ENCODE peak calls at places on chromosomes 12 and 14, in four cellular contexts. Q is A549, P is left ventricle myocardium inferior, Y is endothelial cell. S is an unnamed sample.

GRCh38 chr12:78085562-78086182 is 255.0 kb downstream of the NAV3 start:
- DNase-seq in Q (no peak), P (no peak), Y (no peak), S (no peak)

GRCh38 chr14:21309238-21309636 is 29.4 kb downstream of the RPGRIP1 start:
- DNase-seq in Q (no peak), P (no peak), Y (no peak), S (no peak)

GRCh38 chr12:23810327-23810902 is 139.1 kb downstream of the SOX5 start:
- DNase-seq in Q (no peak), P (no peak), Y (no peak), S (no peak)

GRCh38 chr12:45688188-45688587 is 41.3 kb upstream of the ARID2 start:
- DNase-seq in Q (no peak), P (no peak), Y (no peak), S (no peak)

GRCh38 chr12:67082221-67082620 is 186.9 kb upstream of the CAND1 start:
- DNase-seq in Q (no peak), P (no peak), Y (no peak), S (no peak)

GRCh38 chr14:69625299-69626131 is 14.1 kb downstream of the SUSD6 start:
- DNase-seq in Q (no peak), P (peak; percentile 72), Y (peak; percentile 55), S (no peak)

GRCh38 chr14:101332281-101332680 is 229.0 kb upstream of the DIO3 start:
- DNase-seq in Q (no peak), P (no peak), Y (no peak), S (no peak)

GRCh38 chr12:65881348-65881961 is 57.2 kb downstream of the HMGA2 start:
- DNase-seq in Q (no peak), P (peak; percentile 24), Y (peak; percentile 19), S (no peak)

GRCh38 chr14:95157195-95157986 is at the start of gene DICER1:
- DNase-seq in Q (peak; percentile 95), P (peak; percentile 97), Y (peak; percentile 99), S (peak; percentile 98)
- TF ChIP-seq CTCF in Q (no peak), P (no peak), Y (no peak), S (no peak)

GRCh38 chr12:93877446-93877845 is 200.3 kb downstream of the CRADD start:
- DNase-seq in Q (no peak), P (no peak), Y (no peak), S (no peak)
- TF ChIP-seq CTCF in Q (no peak), P (no peak), Y (no peak), S (no peak)

GRCh38 chr12:76117751-76118150 is 33.3 kb upstream of the NAP1L1 start:
- DNase-seq in Q (no peak), P (no peak), Y (no peak), S (no peak)

GRCh38 chr12:76113800-76114757 is 29.6 kb upstream of the NAP1L1 start:
- DNase-seq in Q (no peak), P (no peak), Y (no peak), S (no peak)

GRCh38 chr12:76111209-76111749 is 26.8 kb upstream of the NAP1L1 start:
- DNase-seq in Q (no peak), P (no peak), Y (no peak), S (no peak)

GRCh38 chr12:76119887-76120286 is 35.4 kb upstream of the NAP1L1 start:
- DNase-seq in Q (no peak), P (no peak), Y (no peak), S (no peak)

DNA sequence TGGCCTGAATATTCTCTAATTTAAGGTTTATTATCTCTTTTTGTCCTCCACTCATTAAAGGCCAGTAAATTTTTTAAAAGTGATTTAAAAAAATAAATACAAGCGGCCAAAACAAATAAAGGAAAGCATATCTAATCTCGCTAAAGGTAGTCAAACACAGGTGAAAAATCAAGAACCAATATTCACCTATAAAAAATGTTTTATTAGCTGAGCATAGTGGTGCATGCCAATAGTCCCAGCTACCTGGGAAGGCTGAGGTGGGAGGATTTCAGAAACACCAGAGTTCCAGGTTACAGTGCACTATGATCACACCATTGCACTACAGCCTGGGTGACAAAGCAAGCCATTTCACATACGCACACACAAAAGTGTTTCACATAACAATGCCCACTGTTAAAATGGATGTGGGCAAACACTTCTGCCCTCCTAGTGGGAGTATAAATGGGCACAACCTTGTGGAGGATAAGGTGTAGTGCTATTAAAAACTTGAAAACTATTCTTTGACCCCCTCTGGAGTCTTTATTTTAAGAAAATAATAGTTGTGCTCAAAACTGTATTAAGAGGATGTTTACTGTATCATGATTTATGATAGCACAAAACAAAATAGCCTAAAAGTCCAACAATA is 32.7 kb upstream of the NAP1L1 start:
- DNase-seq in Q (no peak), P (no peak), Y (no peak), S (no peak)
- TF ChIP-seq CTCF in Q (no peak), P (no peak), Y (no peak), S (no peak)

GRCh38 chr14:72291908-72292688 is 359.9 kb downstream of the RGS6 start:
- DNase-seq in Q (peak; percentile 35), P (no peak), Y (peak; percentile 55), S (no peak)

DNA sequence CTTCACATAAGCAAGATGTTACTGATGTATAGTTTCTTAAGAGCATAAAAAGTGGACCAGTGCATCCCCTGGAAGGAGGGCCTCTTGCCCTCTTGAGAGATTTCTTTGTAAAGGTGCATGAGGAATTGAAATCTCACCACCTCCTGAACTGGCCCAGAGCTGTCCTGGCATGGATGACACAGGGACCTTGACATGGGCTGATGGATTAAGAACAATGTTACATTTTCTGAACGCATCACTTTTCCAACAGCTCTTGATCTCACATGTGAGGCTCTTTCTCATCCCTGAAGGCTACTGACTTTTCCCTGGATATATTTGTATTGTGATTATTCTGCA is 360.4 kb downstream of the RGS6 start:
- DNase-seq in Q (no peak), P (no peak), Y (no peak), S (no peak)
- TF ChIP-seq CTCF in Q (no peak), P (peak; percentile 2), Y (peak; percentile 8), S (peak; percentile 19)

GRCh38 chr12:1544991-1545700 is 49.2 kb downstream of the FBXL14 start:
- DNase-seq in Q (peak; percentile 54), P (peak; percentile 20), Y (no peak), S (no peak)
- TF ChIP-seq CTCF in Q (peak; percentile 52), P (peak; percentile 35), Y (no peak), S (no peak)

GRCh38 chr12:57620936-57621496 is 9.8 kb downstream of the ARHGEF25 start:
- DNase-seq in Q (no peak), P (no peak), Y (peak; percentile 23), S (peak; percentile 42)

GRCh38 chr12:57623385-57623784 is 9.6 kb downstream of the B4GALNT1 start:
- DNase-seq in Q (no peak), P (no peak), Y (no peak), S (no peak)

GRCh38 chr12:57623811-57624390 is 9.1 kb downstream of the B4GALNT1 start:
- DNase-seq in Q (no peak), P (no peak), Y (no peak), S (no peak)

GRCh38 chr12:57621497-57622292 is 10.5 kb downstream of the ARHGEF25 start:
- DNase-seq in Q (peak; percentile 64), P (peak; percentile 64), Y (peak; percentile 83), S (peak; percentile 90)

DNA sequence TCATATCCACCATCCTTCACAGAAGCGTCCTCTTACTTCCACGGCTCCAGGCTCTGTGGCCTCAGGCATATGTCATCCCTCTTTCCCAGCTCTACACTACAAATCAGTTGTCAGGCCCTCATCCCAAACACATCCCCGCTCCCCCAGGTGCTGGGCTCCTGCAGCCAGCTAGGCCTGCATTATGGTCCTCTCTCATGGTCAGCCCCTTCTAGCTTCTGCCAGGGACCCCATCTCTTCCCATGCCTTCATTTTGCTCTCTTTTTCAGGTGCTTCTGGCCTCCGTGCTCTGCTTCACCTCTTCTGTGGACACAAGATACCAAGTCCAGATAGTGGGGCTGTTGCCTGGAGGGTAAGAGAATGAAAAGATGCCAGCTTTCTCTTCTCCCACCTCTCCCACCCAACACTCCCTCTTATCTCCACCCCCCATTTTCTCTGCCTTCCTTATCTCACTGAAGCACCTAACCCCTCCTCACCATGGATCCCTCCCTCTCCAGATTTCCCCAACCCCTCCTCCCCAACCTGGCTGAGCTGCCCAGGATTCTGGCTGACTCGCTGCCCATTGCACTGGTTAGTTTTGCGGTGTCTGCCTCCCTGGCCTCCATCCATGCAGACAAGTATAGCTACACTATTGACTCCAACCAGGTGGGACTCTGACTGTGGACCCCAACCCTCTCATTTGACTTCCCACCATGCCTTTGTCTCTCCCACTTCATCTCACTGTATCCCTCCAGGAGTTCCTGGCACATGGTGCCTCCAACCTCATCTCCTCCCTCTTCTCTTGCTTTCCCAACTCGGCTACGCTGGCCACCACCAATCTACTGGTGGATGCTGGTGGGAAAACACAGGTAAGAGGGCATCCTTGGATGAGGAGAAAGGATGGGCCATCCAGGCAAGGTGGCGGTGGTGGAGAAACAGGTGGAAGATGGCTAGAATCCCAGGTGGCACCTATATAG is 10.4 kb downstream of the B4GALNT1 start:
- DNase-seq in Q (no peak), P (no peak), Y (no peak), S (no peak)
- TF ChIP-seq CTCF in Q (no peak), P (no peak), Y (no peak), S (no peak)

DNA sequence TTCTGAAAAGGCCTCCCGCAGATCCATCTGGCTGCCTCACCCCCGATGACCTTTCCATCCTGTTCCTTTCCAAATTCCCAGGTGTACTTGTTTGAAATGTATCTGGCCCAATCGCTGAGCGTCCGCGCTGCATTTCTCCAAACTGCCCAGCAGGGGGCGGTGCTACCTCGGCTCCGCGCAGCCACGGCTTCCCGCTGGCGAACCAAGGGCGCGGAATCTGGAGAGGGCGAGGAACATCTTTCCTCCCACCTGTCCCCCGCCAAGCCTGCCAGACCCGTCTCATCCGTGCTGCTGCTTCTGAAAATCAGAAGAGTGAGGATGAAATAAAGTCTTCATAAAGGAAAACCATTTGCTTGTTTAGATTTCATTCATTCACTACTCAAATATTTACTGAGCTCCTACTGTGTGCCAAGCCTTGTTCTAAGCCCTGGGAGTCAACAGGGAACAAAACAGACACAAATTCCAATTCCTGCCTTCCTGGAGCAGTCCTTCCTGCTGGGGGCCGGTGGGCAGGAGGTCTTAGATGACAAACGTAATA is 16.8 kb upstream of the MYL2 start:
- DNase-seq in Q (peak; percentile 65), P (peak; percentile 46), Y (peak; percentile 80), S (peak; percentile 84)
- TF ChIP-seq CTCF in Q (peak; percentile 92), P (peak; percentile 96), Y (peak; percentile 99), S (peak; percentile 99)

S was measured in glutamatergic neuron.